ENCODE peak calls at places on chromosomes 1 and 21, in ten cellular contexts. One of them, this sample, is unnamed.

GRCh38 chr1:110627763-110628162 is 21.6 kb upstream of the KCNA2 start:
- DNase-seq in sigmoid colon: no peak
- DNase-seq in transverse colon: no peak
- DNase-seq in HepG2: no peak
- DNase-seq in H1: no peak
- DNase-seq in GM12878: no peak
- DNase-seq in A549: no peak
- DNase-seq in ovary: no peak
- DNase-seq in stomach: no peak
- DNase-seq in tibial nerve: no peak
- DNase-seq in this sample: no peak

GRCh38 chr1:1101503-1101902 is 14.4 kb downstream of the C1orf159 start:
- DNase-seq in tibial nerve: no peak
- DNase-seq in stomach: peak; percentile 20
- DNase-seq in transverse colon: peak; percentile 6
- DNase-seq in H1: no peak
- DNase-seq in A549: no peak
- DNase-seq in ovary: no peak
- DNase-seq in HepG2: no peak
- DNase-seq in GM12878: no peak
- DNase-seq in sigmoid colon: no peak
- DNase-seq in this sample: no peak

GRCh38 chr1:54376085-54377039 is 29.8 kb downstream of the SSBP3 start:
- DNase-seq in sigmoid colon: no peak
- DNase-seq in transverse colon: peak; percentile 71
- DNase-seq in tibial nerve: no peak
- DNase-seq in ovary: no peak
- DNase-seq in HepG2: peak; percentile 22
- DNase-seq in stomach: no peak
- DNase-seq in GM12878: peak; percentile 84
- DNase-seq in H1: no peak
- DNase-seq in A549: no peak
- DNase-seq in this sample: no peak

GRCh38 chr1:5595531-5596170 is 396.6 kb downstream of the NPHP4 start:
- DNase-seq in transverse colon: no peak
- DNase-seq in HepG2: no peak
- DNase-seq in tibial nerve: no peak
- DNase-seq in A549: no peak
- DNase-seq in ovary: no peak
- DNase-seq in stomach: peak; percentile 22
- DNase-seq in H1: no peak
- DNase-seq in GM12878: no peak
- DNase-seq in sigmoid colon: no peak
- DNase-seq in this sample: no peak

GRCh38 chr1:2429780-2430591 is 17.6 kb upstream of the PEX10 start:
- DNase-seq in H1: no peak
- DNase-seq in A549: no peak
- DNase-seq in tibial nerve: no peak
- DNase-seq in HepG2: no peak
- DNase-seq in ovary: no peak
- DNase-seq in transverse colon: no peak
- DNase-seq in stomach: no peak
- DNase-seq in GM12878: no peak
- DNase-seq in sigmoid colon: no peak
- DNase-seq in this sample: no peak

GRCh38 chr1:165632152-165632469 is 1.1 kb downstream of the MGST3 start:
- DNase-seq in sigmoid colon: no peak
- DNase-seq in transverse colon: peak; percentile 69
- DNase-seq in tibial nerve: no peak
- DNase-seq in HepG2: no peak
- DNase-seq in H1: no peak
- DNase-seq in A549: no peak
- DNase-seq in stomach: peak; percentile 37
- DNase-seq in GM12878: no peak
- DNase-seq in ovary: no peak
- DNase-seq in this sample: no peak

GRCh38 chr1:179129702-179130473 is 48.0 kb downstream of the TOR3A start:
- DNase-seq in transverse colon: no peak
- DNase-seq in GM12878: peak; percentile 59
- DNase-seq in tibial nerve: no peak
- DNase-seq in HepG2: no peak
- DNase-seq in sigmoid colon: no peak
- DNase-seq in ovary: no peak
- DNase-seq in H1: no peak
- DNase-seq in A549: no peak
- DNase-seq in stomach: no peak
- DNase-seq in this sample: no peak

GRCh38 chr1:46530791-46531409 is 20.5 kb downstream of the KNCN start:
- DNase-seq in sigmoid colon: no peak
- DNase-seq in HepG2: no peak
- DNase-seq in GM12878: no peak
- DNase-seq in ovary: no peak
- DNase-seq in A549: no peak
- DNase-seq in tibial nerve: no peak
- DNase-seq in transverse colon: no peak
- DNase-seq in H1: no peak
- DNase-seq in stomach: no peak
- DNase-seq in this sample: no peak

GRCh38 chr1:222757673-222758268 is 20.8 kb downstream of the FAM177B start:
- DNase-seq in stomach: no peak
- DNase-seq in HepG2: no peak
- DNase-seq in sigmoid colon: peak; percentile 94
- DNase-seq in GM12878: no peak
- DNase-seq in H1: no peak
- DNase-seq in ovary: no peak
- DNase-seq in A549: no peak
- DNase-seq in transverse colon: peak; percentile 37
- DNase-seq in tibial nerve: no peak
- DNase-seq in this sample: no peak

GRCh38 chr1:194295690-194296089 is 1109.3 kb upstream of the B3GALT2 start:
- DNase-seq in transverse colon: no peak
- DNase-seq in stomach: no peak
- DNase-seq in ovary: no peak
- DNase-seq in HepG2: peak; percentile 15
- DNase-seq in GM12878: no peak
- DNase-seq in H1: no peak
- DNase-seq in A549: peak; percentile 13
- DNase-seq in tibial nerve: no peak
- DNase-seq in sigmoid colon: no peak
- DNase-seq in this sample: no peak

GRCh38 chr1:204578867-204579664 is 62.9 kb downstream of the MDM4 start:
- DNase-seq in GM12878: peak; percentile 65
- DNase-seq in HepG2: no peak
- DNase-seq in transverse colon: peak; percentile 42
- DNase-seq in H1: no peak
- DNase-seq in A549: no peak
- DNase-seq in tibial nerve: peak; percentile 19
- DNase-seq in stomach: peak; percentile 31
- DNase-seq in sigmoid colon: peak; percentile 71
- DNase-seq in ovary: peak; percentile 38
- DNase-seq in this sample: no peak

GRCh38 chr1:37865348-37866119 is 6.1 kb upstream of the MTF1 start:
- DNase-seq in sigmoid colon: no peak
- DNase-seq in GM12878: no peak
- DNase-seq in HepG2: no peak
- DNase-seq in tibial nerve: no peak
- DNase-seq in H1: no peak
- DNase-seq in stomach: no peak
- DNase-seq in transverse colon: no peak
- DNase-seq in A549: no peak
- DNase-seq in ovary: no peak
- DNase-seq in this sample: no peak
- TF ChIP-seq EP300 in sigmoid colon: no peak
- TF ChIP-seq EP300 in GM12878: no peak
- TF ChIP-seq EP300 in HepG2: no peak
- TF ChIP-seq EP300 in tibial nerve: no peak
- TF ChIP-seq EP300 in H1: no peak
- TF ChIP-seq EP300 in stomach: no peak
- TF ChIP-seq EP300 in transverse colon: no peak
- TF ChIP-seq EP300 in A549: no peak
- TF ChIP-seq EP300 in ovary: no peak
- TF ChIP-seq EP300 in this sample: no peak

GRCh38 chr21:39349211-39350093 is 564 bp upstream of the HMGN1 start:
- DNase-seq in sigmoid colon: peak; percentile 96
- DNase-seq in A549: peak; percentile 85
- DNase-seq in ovary: peak; percentile 97
- DNase-seq in H1: peak; percentile 97
- DNase-seq in transverse colon: peak; percentile 98
- DNase-seq in HepG2: peak; percentile 93
- DNase-seq in GM12878: peak; percentile 82
- DNase-seq in tibial nerve: peak; percentile 88
- DNase-seq in stomach: peak; percentile 98
- DNase-seq in this sample: peak; percentile 98

GRCh38 chr21:39348040-39348354 is 891 bp downstream of the HMGN1 start:
- DNase-seq in H1: no peak
- DNase-seq in tibial nerve: no peak
- DNase-seq in transverse colon: no peak
- DNase-seq in ovary: no peak
- DNase-seq in sigmoid colon: no peak
- DNase-seq in GM12878: no peak
- DNase-seq in HepG2: no peak
- DNase-seq in stomach: no peak
- DNase-seq in A549: no peak
- DNase-seq in this sample: no peak

GRCh38 chr21:39350094-39351006 is 1.5 kb upstream of the HMGN1 start:
- DNase-seq in A549: no peak
- DNase-seq in transverse colon: no peak
- DNase-seq in stomach: no peak
- DNase-seq in sigmoid colon: no peak
- DNase-seq in HepG2: no peak
- DNase-seq in ovary: no peak
- DNase-seq in H1: no peak
- DNase-seq in tibial nerve: no peak
- DNase-seq in GM12878: no peak
- DNase-seq in this sample: no peak

GRCh38 chr21:39347537-39347936 is 1.4 kb downstream of the HMGN1 start:
- DNase-seq in transverse colon: no peak
- DNase-seq in A549: no peak
- DNase-seq in sigmoid colon: no peak
- DNase-seq in ovary: no peak
- DNase-seq in H1: no peak
- DNase-seq in tibial nerve: no peak
- DNase-seq in stomach: no peak
- DNase-seq in HepG2: no peak
- DNase-seq in GM12878: no peak
- DNase-seq in this sample: no peak

GRCh38 chr21:39348355-39349210 is at the start of gene HMGN1:
- DNase-seq in sigmoid colon: peak; percentile 91
- DNase-seq in H1: peak; percentile 90
- DNase-seq in stomach: peak; percentile 88
- DNase-seq in tibial nerve: peak; percentile 70
- DNase-seq in A549: peak; percentile 17
- DNase-seq in ovary: peak; percentile 93
- DNase-seq in GM12878: peak; percentile 24
- DNase-seq in HepG2: peak; percentile 73
- DNase-seq in transverse colon: peak; percentile 88
- DNase-seq in this sample: peak; percentile 96
- TF ChIP-seq POLR2A in sigmoid colon: peak; percentile 33
- TF ChIP-seq POLR2A in H1: peak; percentile 81
- TF ChIP-seq POLR2A in stomach: no peak
- TF ChIP-seq POLR2A in tibial nerve: peak; percentile 67
- TF ChIP-seq POLR2A in A549: peak; percentile 67
- TF ChIP-seq POLR2A in ovary: peak; percentile 77
- TF ChIP-seq POLR2A in GM12878: peak; percentile 84
- TF ChIP-seq POLR2A in HepG2: no peak
- TF ChIP-seq POLR2A in transverse colon: peak; percentile 53
- TF ChIP-seq POLR2A in this sample: no peak

DNA sequence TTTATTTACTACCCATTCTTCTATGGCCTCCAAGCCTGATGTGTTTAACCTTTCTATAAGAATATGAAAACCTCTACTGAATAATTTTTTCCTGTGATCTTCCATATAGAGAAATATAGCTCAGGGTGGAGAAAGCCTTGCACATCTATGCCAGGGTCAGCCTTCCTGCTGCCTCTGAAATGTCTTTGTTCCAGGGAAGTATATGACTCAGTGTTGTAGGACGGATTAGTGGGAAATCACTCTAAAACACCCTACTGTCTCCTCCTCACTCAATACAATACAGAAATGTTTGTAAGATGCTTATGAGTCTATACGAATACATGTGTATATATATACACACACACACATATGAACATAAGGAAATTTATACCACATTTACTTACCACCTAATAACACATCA is 1044.9 kb downstream of the BRINP3 start:
- DNase-seq in ovary: no peak
- DNase-seq in transverse colon: no peak
- DNase-seq in A549: no peak
- DNase-seq in tibial nerve: no peak
- DNase-seq in H1: no peak
- DNase-seq in HepG2: no peak
- DNase-seq in stomach: no peak
- DNase-seq in GM12878: no peak
- DNase-seq in sigmoid colon: no peak
- DNase-seq in this sample: no peak
- TF ChIP-seq EP300 in ovary: no peak
- TF ChIP-seq EP300 in transverse colon: no peak
- TF ChIP-seq EP300 in A549: no peak
- TF ChIP-seq EP300 in tibial nerve: no peak
- TF ChIP-seq EP300 in H1: no peak
- TF ChIP-seq EP300 in HepG2: no peak
- TF ChIP-seq EP300 in stomach: no peak
- TF ChIP-seq EP300 in GM12878: no peak
- TF ChIP-seq EP300 in sigmoid colon: no peak
- TF ChIP-seq EP300 in this sample: no peak

GRCh38 chr1:34816778-34817177 is 24.0 kb downstream of the GJA4 start:
- DNase-seq in GM12878: no peak
- DNase-seq in stomach: no peak
- DNase-seq in HepG2: no peak
- DNase-seq in H1: no peak
- DNase-seq in A549: no peak
- DNase-seq in ovary: no peak
- DNase-seq in tibial nerve: no peak
- DNase-seq in transverse colon: no peak
- DNase-seq in sigmoid colon: no peak
- DNase-seq in this sample: no peak
- TF ChIP-seq POLR2A in GM12878: no peak
- TF ChIP-seq POLR2A in stomach: no peak
- TF ChIP-seq POLR2A in HepG2: no peak
- TF ChIP-seq POLR2A in H1: no peak
- TF ChIP-seq POLR2A in A549: no peak
- TF ChIP-seq POLR2A in ovary: no peak
- TF ChIP-seq POLR2A in tibial nerve: no peak
- TF ChIP-seq POLR2A in transverse colon: no peak
- TF ChIP-seq POLR2A in sigmoid colon: no peak
- TF ChIP-seq POLR2A in this sample: no peak

This sample was measured in upper lobe of left lung.